ENCODE peak calls at places on chromosomes 1 and 21, in five cellular contexts. One of them, this sample, is unnamed.

GRCh38 chr21:46000182-46000730 is 18.7 kb downstream of the COL6A1 start:
- DNase-seq in stimulated activated CD8-positive, alpha-beta memory T cell treated with anti-CD3 and anti-CD28 coated beads, Interleukin-12 subunit alpha, Interleukin-12 subunit beta, amount 100 ng/mL, for 1 hour: no peak
- DNase-seq in A549: no peak
- DNase-seq in NCI-H69: no peak
- DNase-seq in T-cell: no peak
- DNase-seq in this sample: no peak

GRCh38 chr1:221439734-221440436 is 302.0 kb downstream of the DUSP10 start:
- DNase-seq in T-cell: no peak
- DNase-seq in stimulated activated CD8-positive, alpha-beta memory T cell treated with anti-CD3 and anti-CD28 coated beads, Interleukin-12 subunit alpha, Interleukin-12 subunit beta, amount 100 ng/mL, for 1 hour: peak
- DNase-seq in A549: peak
- DNase-seq in NCI-H69: peak
- DNase-seq in this sample: peak

GRCh38 chr1:39753132-39754025 is 14.7 kb downstream of the PPIE start:
- DNase-seq in T-cell: no peak
- DNase-seq in A549: no peak
- DNase-seq in stimulated activated CD8-positive, alpha-beta memory T cell treated with anti-CD3 and anti-CD28 coated beads, Interleukin-12 subunit alpha, Interleukin-12 subunit beta, amount 100 ng/mL, for 1 hour: no peak
- DNase-seq in NCI-H69: no peak
- DNase-seq in this sample: no peak

GRCh38 chr1:180270767-180271639 is 40.9 kb downstream of the LHX4 start:
- DNase-seq in T-cell: no peak
- DNase-seq in NCI-H69: no peak
- DNase-seq in A549: no peak
- DNase-seq in stimulated activated CD8-positive, alpha-beta memory T cell treated with anti-CD3 and anti-CD28 coated beads, Interleukin-12 subunit alpha, Interleukin-12 subunit beta, amount 100 ng/mL, for 1 hour: no peak
- DNase-seq in this sample: peak

GRCh38 chr1:229273507-229274232 is 2.8 kb downstream of the RAB4A start:
- DNase-seq in A549: peak
- DNase-seq in NCI-H69: peak
- DNase-seq in T-cell: no peak
- DNase-seq in stimulated activated CD8-positive, alpha-beta memory T cell treated with anti-CD3 and anti-CD28 coated beads, Interleukin-12 subunit alpha, Interleukin-12 subunit beta, amount 100 ng/mL, for 1 hour: no peak
- DNase-seq in this sample: no peak

GRCh38 chr1:198107041-198107440 is 49.8 kb upstream of the NEK7 start:
- DNase-seq in stimulated activated CD8-positive, alpha-beta memory T cell treated with anti-CD3 and anti-CD28 coated beads, Interleukin-12 subunit alpha, Interleukin-12 subunit beta, amount 100 ng/mL, for 1 hour: no peak
- DNase-seq in T-cell: no peak
- DNase-seq in A549: peak
- DNase-seq in NCI-H69: no peak
- DNase-seq in this sample: peak

GRCh38 chr1:15636436-15636835 is 19.2 kb downstream of the DDI2 start:
- DNase-seq in A549: no peak
- DNase-seq in T-cell: no peak
- DNase-seq in NCI-H69: no peak
- DNase-seq in stimulated activated CD8-positive, alpha-beta memory T cell treated with anti-CD3 and anti-CD28 coated beads, Interleukin-12 subunit alpha, Interleukin-12 subunit beta, amount 100 ng/mL, for 1 hour: no peak
- DNase-seq in this sample: no peak

GRCh38 chr1:101250219-101250618 is 13.4 kb downstream of the S1PR1 start:
- DNase-seq in A549: no peak
- DNase-seq in stimulated activated CD8-positive, alpha-beta memory T cell treated with anti-CD3 and anti-CD28 coated beads, Interleukin-12 subunit alpha, Interleukin-12 subunit beta, amount 100 ng/mL, for 1 hour: no peak
- DNase-seq in NCI-H69: no peak
- DNase-seq in T-cell: no peak
- DNase-seq in this sample: no peak

GRCh38 chr1:9265966-9266365 is 26.7 kb upstream of the SPSB1 start:
- DNase-seq in stimulated activated CD8-positive, alpha-beta memory T cell treated with anti-CD3 and anti-CD28 coated beads, Interleukin-12 subunit alpha, Interleukin-12 subunit beta, amount 100 ng/mL, for 1 hour: no peak
- DNase-seq in NCI-H69: no peak
- DNase-seq in T-cell: no peak
- DNase-seq in A549: no peak
- DNase-seq in this sample: no peak

GRCh38 chr1:246726255-246726679 is 2.1 kb downstream of the SCCPDH start:
- DNase-seq in A549: no peak
- DNase-seq in T-cell: no peak
- DNase-seq in stimulated activated CD8-positive, alpha-beta memory T cell treated with anti-CD3 and anti-CD28 coated beads, Interleukin-12 subunit alpha, Interleukin-12 subunit beta, amount 100 ng/mL, for 1 hour: no peak
- DNase-seq in NCI-H69: no peak
- DNase-seq in this sample: no peak

GRCh38 chr1:230266456-230266855 is 159.7 kb downstream of the PGBD5 start:
- DNase-seq in A549: no peak
- DNase-seq in NCI-H69: no peak
- DNase-seq in T-cell: no peak
- DNase-seq in stimulated activated CD8-positive, alpha-beta memory T cell treated with anti-CD3 and anti-CD28 coated beads, Interleukin-12 subunit alpha, Interleukin-12 subunit beta, amount 100 ng/mL, for 1 hour: no peak
- DNase-seq in this sample: no peak

GRCh38 chr1:40140211-40140709 is 20.9 kb upstream of the RLF start:
- DNase-seq in stimulated activated CD8-positive, alpha-beta memory T cell treated with anti-CD3 and anti-CD28 coated beads, Interleukin-12 subunit alpha, Interleukin-12 subunit beta, amount 100 ng/mL, for 1 hour: no peak
- DNase-seq in T-cell: no peak
- DNase-seq in A549: peak
- DNase-seq in NCI-H69: no peak
- DNase-seq in this sample: peak

GRCh38 chr1:228379165-228379460 is 27.5 kb downstream of the TRIM11 start:
- DNase-seq in NCI-H69: peak
- DNase-seq in stimulated activated CD8-positive, alpha-beta memory T cell treated with anti-CD3 and anti-CD28 coated beads, Interleukin-12 subunit alpha, Interleukin-12 subunit beta, amount 100 ng/mL, for 1 hour: no peak
- DNase-seq in T-cell: no peak
- DNase-seq in A549: no peak
- DNase-seq in this sample: no peak

GRCh38 chr1:164961714-164962113 is 394.8 kb downstream of the LMX1A start:
- DNase-seq in NCI-H69: no peak
- DNase-seq in A549: no peak
- DNase-seq in T-cell: no peak
- DNase-seq in stimulated activated CD8-positive, alpha-beta memory T cell treated with anti-CD3 and anti-CD28 coated beads, Interleukin-12 subunit alpha, Interleukin-12 subunit beta, amount 100 ng/mL, for 1 hour: no peak
- DNase-seq in this sample: no peak

GRCh38 chr1:93358293-93358692 is 12.6 kb downstream of the DR1 start:
- DNase-seq in T-cell: no peak
- DNase-seq in A549: no peak
- DNase-seq in stimulated activated CD8-positive, alpha-beta memory T cell treated with anti-CD3 and anti-CD28 coated beads, Interleukin-12 subunit alpha, Interleukin-12 subunit beta, amount 100 ng/mL, for 1 hour: no peak
- DNase-seq in NCI-H69: no peak
- DNase-seq in this sample: no peak

GRCh38 chr1:161267332-161267731 is 8.8 kb downstream of the PCP4L1 start:
- DNase-seq in stimulated activated CD8-positive, alpha-beta memory T cell treated with anti-CD3 and anti-CD28 coated beads, Interleukin-12 subunit alpha, Interleukin-12 subunit beta, amount 100 ng/mL, for 1 hour: no peak
- DNase-seq in T-cell: no peak
- DNase-seq in NCI-H69: no peak
- DNase-seq in A549: no peak
- DNase-seq in this sample: no peak

GRCh38 chr1:156475568-156476500 is 24.7 kb downstream of the MEF2D start:
- DNase-seq in stimulated activated CD8-positive, alpha-beta memory T cell treated with anti-CD3 and anti-CD28 coated beads, Interleukin-12 subunit alpha, Interleukin-12 subunit beta, amount 100 ng/mL, for 1 hour: no peak
- DNase-seq in NCI-H69: no peak
- DNase-seq in T-cell: no peak
- DNase-seq in A549: no peak
- DNase-seq in this sample: peak

GRCh38 chr1:31811605-31812004 is 4.2 kb downstream of the SPOCD1 start:
- DNase-seq in T-cell: no peak
- DNase-seq in A549: peak
- DNase-seq in stimulated activated CD8-positive, alpha-beta memory T cell treated with anti-CD3 and anti-CD28 coated beads, Interleukin-12 subunit alpha, Interleukin-12 subunit beta, amount 100 ng/mL, for 1 hour: no peak
- DNase-seq in NCI-H69: peak
- DNase-seq in this sample: peak

GRCh38 chr1:9787702-9788101 is 36.1 kb downstream of the CLSTN1 start:
- DNase-seq in T-cell: peak
- DNase-seq in NCI-H69: no peak
- DNase-seq in A549: no peak
- DNase-seq in stimulated activated CD8-positive, alpha-beta memory T cell treated with anti-CD3 and anti-CD28 coated beads, Interleukin-12 subunit alpha, Interleukin-12 subunit beta, amount 100 ng/mL, for 1 hour: no peak
- DNase-seq in this sample: no peak

GRCh38 chr1:220189750-220190347 is 82.4 kb downstream of the RAB3GAP2 start:
- DNase-seq in A549: peak
- DNase-seq in NCI-H69: peak
- DNase-seq in stimulated activated CD8-positive, alpha-beta memory T cell treated with anti-CD3 and anti-CD28 coated beads, Interleukin-12 subunit alpha, Interleukin-12 subunit beta, amount 100 ng/mL, for 1 hour: no peak
- DNase-seq in T-cell: no peak
- DNase-seq in this sample: no peak

GRCh38 chr1:231040019-231040799 is at the start of gene FAM89A:
- DNase-seq in A549: peak
- DNase-seq in stimulated activated CD8-positive, alpha-beta memory T cell treated with anti-CD3 and anti-CD28 coated beads, Interleukin-12 subunit alpha, Interleukin-12 subunit beta, amount 100 ng/mL, for 1 hour: peak
- DNase-seq in NCI-H69: peak
- DNase-seq in T-cell: peak
- DNase-seq in this sample: no peak

GRCh38 chr1:27979151-27979858 is 19.5 kb downstream of the XKR8 start:
- DNase-seq in T-cell: no peak
- DNase-seq in A549: peak
- DNase-seq in stimulated activated CD8-positive, alpha-beta memory T cell treated with anti-CD3 and anti-CD28 coated beads, Interleukin-12 subunit alpha, Interleukin-12 subunit beta, amount 100 ng/mL, for 1 hour: no peak
- DNase-seq in NCI-H69: peak
- DNase-seq in this sample: peak

GRCh38 chr1:206693029-206693428 is 8.3 kb downstream of the MAPKAPK2 start:
- DNase-seq in A549: no peak
- DNase-seq in NCI-H69: no peak
- DNase-seq in stimulated activated CD8-positive, alpha-beta memory T cell treated with anti-CD3 and anti-CD28 coated beads, Interleukin-12 subunit alpha, Interleukin-12 subunit beta, amount 100 ng/mL, for 1 hour: no peak
- DNase-seq in T-cell: no peak
- DNase-seq in this sample: peak

GRCh38 chr1:219329606-219330005 is 155.9 kb downstream of the LYPLAL1 start:
- DNase-seq in stimulated activated CD8-positive, alpha-beta memory T cell treated with anti-CD3 and anti-CD28 coated beads, Interleukin-12 subunit alpha, Interleukin-12 subunit beta, amount 100 ng/mL, for 1 hour: no peak
- DNase-seq in T-cell: no peak
- DNase-seq in A549: no peak
- DNase-seq in NCI-H69: peak
- DNase-seq in this sample: peak

GRCh38 chr1:207579436-207579799 is 65.5 kb upstream of the CR1L start:
- DNase-seq in NCI-H69: peak
- DNase-seq in stimulated activated CD8-positive, alpha-beta memory T cell treated with anti-CD3 and anti-CD28 coated beads, Interleukin-12 subunit alpha, Interleukin-12 subunit beta, amount 100 ng/mL, for 1 hour: no peak
- DNase-seq in A549: peak
- DNase-seq in T-cell: no peak
- DNase-seq in this sample: peak

GRCh38 chr21:45019076-45019886 is 55.1 kb upstream of the ADARB1 start:
- DNase-seq in T-cell: no peak
- DNase-seq in NCI-H69: peak
- DNase-seq in stimulated activated CD8-positive, alpha-beta memory T cell treated with anti-CD3 and anti-CD28 coated beads, Interleukin-12 subunit alpha, Interleukin-12 subunit beta, amount 100 ng/mL, for 1 hour: no peak
- DNase-seq in A549: no peak
- DNase-seq in this sample: no peak

GRCh38 chr1:44714944-44715571 is 15.9 kb downstream of the RNU5D-1 start:
- DNase-seq in stimulated activated CD8-positive, alpha-beta memory T cell treated with anti-CD3 and anti-CD28 coated beads, Interleukin-12 subunit alpha, Interleukin-12 subunit beta, amount 100 ng/mL, for 1 hour: no peak
- DNase-seq in A549: peak
- DNase-seq in T-cell: peak
- DNase-seq in NCI-H69: peak
- DNase-seq in this sample: peak

GRCh38 chr1:201307239-201307638 is 23.9 kb downstream of the PKP1 start:
- DNase-seq in stimulated activated CD8-positive, alpha-beta memory T cell treated with anti-CD3 and anti-CD28 coated beads, Interleukin-12 subunit alpha, Interleukin-12 subunit beta, amount 100 ng/mL, for 1 hour: no peak
- DNase-seq in NCI-H69: no peak
- DNase-seq in T-cell: no peak
- DNase-seq in A549: no peak
- DNase-seq in this sample: peak

GRCh38 chr1:55305735-55306134 is 90.6 kb upstream of the USP24 start:
- DNase-seq in stimulated activated CD8-positive, alpha-beta memory T cell treated with anti-CD3 and anti-CD28 coated beads, Interleukin-12 subunit alpha, Interleukin-12 subunit beta, amount 100 ng/mL, for 1 hour: no peak
- DNase-seq in T-cell: no peak
- DNase-seq in A549: peak
- DNase-seq in NCI-H69: no peak
- DNase-seq in this sample: no peak

GRCh38 chr1:37606481-37607263 is 10.9 kb upstream of the GNL2 start:
- DNase-seq in stimulated activated CD8-positive, alpha-beta memory T cell treated with anti-CD3 and anti-CD28 coated beads, Interleukin-12 subunit alpha, Interleukin-12 subunit beta, amount 100 ng/mL, for 1 hour: no peak
- DNase-seq in T-cell: no peak
- DNase-seq in NCI-H69: no peak
- DNase-seq in A549: no peak
- DNase-seq in this sample: peak

GRCh38 chr1:5896706-5897105 is 95.5 kb downstream of the NPHP4 start:
- DNase-seq in stimulated activated CD8-positive, alpha-beta memory T cell treated with anti-CD3 and anti-CD28 coated beads, Interleukin-12 subunit alpha, Interleukin-12 subunit beta, amount 100 ng/mL, for 1 hour: no peak
- DNase-seq in NCI-H69: no peak
- DNase-seq in A549: no peak
- DNase-seq in T-cell: no peak
- DNase-seq in this sample: no peak

GRCh38 chr1:109634771-109635750 is 15.4 kb downstream of the AMPD2 start:
- DNase-seq in stimulated activated CD8-positive, alpha-beta memory T cell treated with anti-CD3 and anti-CD28 coated beads, Interleukin-12 subunit alpha, Interleukin-12 subunit beta, amount 100 ng/mL, for 1 hour: no peak
- DNase-seq in NCI-H69: no peak
- DNase-seq in A549: no peak
- DNase-seq in T-cell: no peak
- DNase-seq in this sample: no peak

GRCh38 chr1:108590436-108590835 is 30.5 kb downstream of the EEIG2 start:
- DNase-seq in A549: no peak
- DNase-seq in stimulated activated CD8-positive, alpha-beta memory T cell treated with anti-CD3 and anti-CD28 coated beads, Interleukin-12 subunit alpha, Interleukin-12 subunit beta, amount 100 ng/mL, for 1 hour: no peak
- DNase-seq in T-cell: no peak
- DNase-seq in NCI-H69: no peak
- DNase-seq in this sample: no peak

GRCh38 chr1:229132106-229132443 is 138.8 kb upstream of the RAB4A start:
- DNase-seq in stimulated activated CD8-positive, alpha-beta memory T cell treated with anti-CD3 and anti-CD28 coated beads, Interleukin-12 subunit alpha, Interleukin-12 subunit beta, amount 100 ng/mL, for 1 hour: no peak
- DNase-seq in NCI-H69: no peak
- DNase-seq in A549: no peak
- DNase-seq in T-cell: no peak
- DNase-seq in this sample: no peak

This sample was measured in HFFc6.